ENCODE peak calls at places on chromosomes 7 and 10, in nine cellular contexts. Q is cardiac muscle cell, D is tibial artery, V is mammary epithelial cell, N is omental fat pad, R is GM20000, U is coronary artery, A is spleen, F is sigmoid colon. O is an unnamed sample.

GRCh38 chr7:155533120-155533826 is 13.1 kb downstream of the CNPY1 start:
- DNase-seq in Q (peak), D (no peak), V (no peak), N (peak), R (no peak), U (no peak), A (peak), F (peak), O (no peak)

GRCh38 chr7:46847126-46847525 is 734.8 kb downstream of the TNS3 start:
- DNase-seq in Q (no peak), D (no peak), V (no peak), N (no peak), R (no peak), U (no peak), A (no peak), F (no peak), O (no peak)

GRCh38 chr10:68348265-68348741 is 15.6 kb upstream of the PBLD start:
- DNase-seq in Q (peak), D (no peak), V (peak), N (no peak), R (peak), U (no peak), A (no peak), F (no peak), O (peak)

GRCh38 chr7:4048336-4048735 is 633.8 kb upstream of the FOXK1 start:
- DNase-seq in Q (no peak), D (no peak), V (no peak), N (no peak), R (no peak), U (no peak), A (no peak), F (no peak), O (no peak)

GRCh38 chr10:70807566-70807965 is 8.2 kb upstream of the SGPL1 start:
- DNase-seq in Q (no peak), D (no peak), V (peak), N (no peak), R (no peak), U (no peak), A (no peak), F (no peak), O (no peak)

GRCh38 chr10:132302911-132303310 is 4.8 kb downstream of the STK32C start:
- DNase-seq in Q (no peak), D (no peak), V (no peak), N (no peak), R (no peak), U (peak), A (no peak), F (peak), O (no peak)

GRCh38 chr7:131537581-131537980 is 18.8 kb downstream of the PODXL start:
- DNase-seq in Q (no peak), D (no peak), V (no peak), N (no peak), R (no peak), U (no peak), A (no peak), F (no peak), O (no peak)

GRCh38 chr10:119531067-119531466 is 11.5 kb downstream of the RGS10 start:
- DNase-seq in Q (no peak), D (no peak), V (no peak), N (no peak), R (no peak), U (no peak), A (no peak), F (peak), O (no peak)

GRCh38 chr10:112953760-112954159 is 3.7 kb downstream of the TCF7L2 start:
- DNase-seq in Q (peak), D (no peak), V (no peak), N (no peak), R (no peak), U (no peak), A (no peak), F (no peak), O (no peak)

GRCh38 chr7:92835140-92835850 is 1.1 kb downstream of the CDK6 start:
- DNase-seq in Q (peak), D (peak), V (peak), N (peak), R (peak), U (peak), A (peak), F (peak), O (peak)

GRCh38 chr10:52539463-52539862 is 225.4 kb downstream of the DKK1 start:
- DNase-seq in Q (peak), D (no peak), V (peak), N (no peak), R (no peak), U (no peak), A (no peak), F (no peak), O (no peak)

GRCh38 chr7:130486963-130487324 is 4.9 kb upstream of the MEST start:
- DNase-seq in Q (no peak), D (no peak), V (no peak), N (no peak), R (no peak), U (no peak), A (no peak), F (no peak), O (no peak)

GRCh38 chr7:150685219-150686029 is at the start of gene GIMAP2:
- DNase-seq in Q (peak), D (no peak), V (peak), N (no peak), R (peak), U (no peak), A (no peak), F (no peak), O (no peak)

GRCh38 chr10:60798031-60798430 is 19.8 kb downstream of the CDK1 start:
- DNase-seq in Q (no peak), D (no peak), V (peak), N (no peak), R (no peak), U (no peak), A (no peak), F (no peak), O (no peak)

GRCh38 chr7:148540041-148540738 is 50.4 kb upstream of the C7orf33 start:
- DNase-seq in Q (peak), D (peak), V (peak), N (no peak), R (no peak), U (peak), A (no peak), F (peak), O (no peak)

GRCh38 chr10:5948999-5949759 is 28.2 kb downstream of the IL15RA start:
- DNase-seq in Q (peak), D (peak), V (peak), N (no peak), R (peak), U (no peak), A (no peak), F (peak), O (no peak)

GRCh38 chr7:11775401-11775800 is 56.6 kb downstream of the THSD7A start:
- DNase-seq in Q (no peak), D (no peak), V (no peak), N (no peak), R (no peak), U (no peak), A (no peak), F (no peak), O (no peak)

GRCh38 chr10:76026931-76027330 is 595.5 kb downstream of the LRMDA start:
- DNase-seq in Q (no peak), D (no peak), V (no peak), N (no peak), R (no peak), U (no peak), A (no peak), F (no peak), O (no peak)

GRCh38 chr10:132243141-132243540 is 56.4 kb downstream of the DPYSL4 start:
- DNase-seq in Q (no peak), D (no peak), V (no peak), N (no peak), R (no peak), U (no peak), A (no peak), F (no peak), O (no peak)

GRCh38 chr10:85105614-85106013 is 777.2 kb downstream of the CCSER2 start:
- DNase-seq in Q (no peak), D (no peak), V (no peak), N (no peak), R (no peak), U (no peak), A (no peak), F (no peak), O (no peak)

GRCh38 chr10:7377614-7378248 is 33.1 kb downstream of the SFMBT2 start:
- DNase-seq in Q (no peak), D (no peak), V (no peak), N (no peak), R (no peak), U (no peak), A (no peak), F (no peak), O (no peak)

GRCh38 chr7:70383369-70383768 is 748.6 kb upstream of the GALNT17 start:
- DNase-seq in Q (no peak), D (no peak), V (no peak), N (no peak), R (no peak), U (no peak), A (no peak), F (no peak), O (no peak)

GRCh38 chr7:120993011-120993574 is 4.6 kb downstream of the CPED1 start:
- DNase-seq in Q (no peak), D (no peak), V (no peak), N (no peak), R (no peak), U (no peak), A (no peak), F (no peak), O (no peak)

GRCh38 chr10:62636825-62637248 is 167.7 kb upstream of the ADO start:
- DNase-seq in Q (peak), D (no peak), V (no peak), N (no peak), R (no peak), U (no peak), A (no peak), F (no peak), O (no peak)
- TF ChIP-seq CTCF in Q (peak), D (no peak), V (no peak), N (no peak), R (no peak), U (no peak), A (no peak), F (no peak), O (no peak)

GRCh38 chr7:110531186-110531585 is 559.7 kb upstream of the LRRN3 start:
- DNase-seq in Q (no peak), D (no peak), V (peak), N (no peak), R (no peak), U (no peak), A (no peak), F (no peak), O (no peak)

GRCh38 chr7:110539216-110539615 is 551.7 kb upstream of the LRRN3 start:
- DNase-seq in Q (no peak), D (no peak), V (peak), N (no peak), R (no peak), U (no peak), A (no peak), F (no peak), O (no peak)

GRCh38 chr7:110529175-110529574 is 561.8 kb upstream of the LRRN3 start:
- DNase-seq in Q (no peak), D (no peak), V (no peak), N (no peak), R (no peak), U (no peak), A (no peak), F (no peak), O (no peak)

DNA sequence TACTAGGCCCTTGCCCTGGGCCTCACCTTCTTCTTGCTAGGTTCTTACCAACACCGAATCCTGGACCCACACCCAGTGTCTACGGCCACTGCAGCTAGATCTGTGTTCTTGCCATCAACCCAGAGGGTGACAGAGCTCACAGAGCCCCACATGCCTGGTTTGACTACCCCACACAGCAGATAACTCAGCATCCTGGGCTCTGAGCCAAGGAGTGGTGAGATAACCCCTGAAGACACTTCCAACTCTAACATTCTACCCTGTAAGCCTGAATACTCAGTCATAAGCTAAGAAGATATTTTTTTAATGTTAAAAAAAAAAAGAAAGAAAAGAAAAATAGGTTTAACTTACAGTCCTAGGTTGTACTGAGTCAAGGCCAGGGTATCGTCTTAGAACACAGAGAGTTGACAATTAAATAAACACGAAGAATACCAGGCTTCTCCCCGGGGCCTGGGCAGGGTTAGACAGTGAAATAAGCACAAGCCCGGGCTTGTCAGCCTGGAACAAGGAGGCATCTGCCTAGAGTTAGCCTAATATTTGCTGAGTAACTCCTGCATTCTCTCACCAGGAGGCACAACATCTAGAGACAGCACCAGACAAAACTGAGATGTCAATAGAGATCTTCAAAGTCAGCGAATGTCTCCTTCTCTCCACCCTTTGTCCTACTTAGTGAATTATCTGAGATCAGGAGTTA is 556.5 kb upstream of the LRRN3 start:
- DNase-seq in Q (no peak), D (no peak), V (peak), N (no peak), R (no peak), U (no peak), A (no peak), F (no peak), O (no peak)
- TF ChIP-seq CTCF in Q (no peak), D (no peak), V (peak), N (no peak), R (no peak), U (no peak), A (no peak), F (no peak), O (no peak)

DNA sequence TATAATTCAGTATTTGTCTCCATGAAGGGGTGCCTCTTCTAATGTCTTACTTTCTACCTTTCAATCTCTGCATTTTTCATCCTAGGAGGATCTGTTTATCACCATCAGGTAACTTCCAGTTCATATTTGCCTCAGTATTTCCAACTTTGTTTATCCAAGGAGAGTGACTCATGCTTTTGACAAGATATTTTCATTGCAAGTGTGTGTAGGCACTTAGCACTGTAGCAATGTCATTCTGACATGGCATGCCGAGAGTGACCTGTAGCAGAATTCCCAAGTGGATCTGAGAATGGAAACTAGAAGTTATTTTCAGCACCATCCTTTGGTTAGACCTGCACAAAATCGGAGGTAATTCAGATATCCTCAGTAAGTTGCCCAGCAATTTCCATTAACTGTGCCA is 129.9 kb downstream of the INHBA start:
- DNase-seq in Q (peak), D (no peak), V (peak), N (no peak), R (no peak), U (no peak), A (no peak), F (no peak), O (no peak)
- TF ChIP-seq CTCF in Q (no peak), D (no peak), V (no peak), N (no peak), R (no peak), U (no peak), A (no peak), F (no peak), O (no peak)

GRCh38 chr10:110609592-110609991 is 34.5 kb upstream of the RBM20 start:
- DNase-seq in Q (no peak), D (no peak), V (no peak), N (no peak), R (no peak), U (no peak), A (no peak), F (peak), O (no peak)
- TF ChIP-seq CTCF in Q (no peak), D (no peak), V (peak), N (no peak), R (no peak), U (no peak), A (no peak), F (no peak), O (no peak)

GRCh38 chr7:30665043-30665442 is 17.2 kb downstream of the CRHR2 start:
- DNase-seq in Q (no peak), D (no peak), V (no peak), N (no peak), R (no peak), U (no peak), A (no peak), F (no peak), O (no peak)

GRCh38 chr7:30663414-30663813 is 18.8 kb downstream of the CRHR2 start:
- DNase-seq in Q (no peak), D (no peak), V (no peak), N (no peak), R (no peak), U (no peak), A (peak), F (no peak), O (no peak)

GRCh38 chr7:30667172-30667571 is 15.1 kb downstream of the CRHR2 start:
- DNase-seq in Q (no peak), D (no peak), V (no peak), N (no peak), R (no peak), U (no peak), A (no peak), F (no peak), O (no peak)

GRCh38 chr7:30664184-30664885 is 17.9 kb downstream of the CRHR2 start:
- DNase-seq in Q (no peak), D (no peak), V (no peak), N (no peak), R (no peak), U (no peak), A (peak), F (no peak), O (no peak)

GRCh38 chr7:30665449-30665848 is 16.8 kb downstream of the CRHR2 start:
- DNase-seq in Q (no peak), D (no peak), V (no peak), N (no peak), R (no peak), U (no peak), A (peak), F (no peak), O (no peak)
- TF ChIP-seq CTCF in Q (no peak), D (no peak), V (no peak), N (no peak), R (no peak), U (no peak), A (no peak), F (no peak), O (no peak)

DNA sequence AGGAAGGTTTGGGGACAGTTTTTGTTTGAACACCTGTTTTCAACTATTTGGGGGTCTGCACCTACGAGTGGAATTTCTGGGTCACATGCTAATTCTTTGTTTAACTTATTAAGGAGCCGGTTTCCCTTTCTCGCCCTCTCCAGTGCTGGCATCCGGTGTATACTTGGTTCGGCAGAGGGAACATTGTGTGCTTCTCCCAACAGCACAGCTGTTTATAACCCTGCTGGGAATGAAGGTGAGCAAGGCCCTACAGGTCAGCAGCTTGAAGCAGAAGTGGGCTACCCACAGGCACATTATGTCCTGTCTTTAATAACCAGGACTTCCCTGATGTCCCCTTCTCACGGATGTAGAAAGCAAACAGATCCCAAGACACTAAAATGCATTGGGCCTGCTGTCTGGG is 87.5 kb upstream of the PDCD4 start:
- DNase-seq in Q (no peak), D (no peak), V (no peak), N (no peak), R (no peak), U (no peak), A (no peak), F (peak), O (no peak)
- TF ChIP-seq CTCF in Q (no peak), D (no peak), V (no peak), N (no peak), R (no peak), U (no peak), A (no peak), F (no peak), O (no peak)

GRCh38 chr10:93746844-93747284 is 10.9 kb upstream of the LGI1 start:
- DNase-seq in Q (peak), D (peak), V (peak), N (no peak), R (peak), U (no peak), A (no peak), F (no peak), O (peak)
- TF ChIP-seq CTCF in Q (no peak), D (no peak), V (peak), N (no peak), R (peak), U (no peak), A (no peak), F (no peak), O (peak)

DNA sequence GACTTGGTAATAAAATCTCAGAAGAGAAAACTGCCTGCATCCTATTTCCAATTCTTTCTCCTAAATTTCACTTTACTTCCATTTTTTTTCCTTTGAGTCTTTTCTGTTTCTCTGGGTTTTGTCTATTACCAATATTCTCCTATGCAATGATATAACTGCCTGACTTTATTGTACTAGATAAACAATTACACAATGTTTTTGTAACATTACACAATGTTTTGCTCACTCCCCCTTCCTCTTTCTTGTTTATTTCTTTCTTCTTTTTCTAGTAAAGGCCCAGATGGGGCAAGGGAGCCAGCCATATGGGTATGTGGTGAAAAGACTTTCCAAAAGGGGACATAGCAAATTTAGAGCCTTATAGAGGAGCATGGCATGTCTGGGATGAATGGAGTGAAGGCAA is 278.7 kb upstream of the PHYHIPL start:
- DNase-seq in Q (peak), D (no peak), V (no peak), N (no peak), R (no peak), U (no peak), A (no peak), F (no peak), O (no peak)
- TF ChIP-seq CTCF in Q (no peak), D (no peak), V (no peak), N (no peak), R (no peak), U (no peak), A (no peak), F (no peak), O (no peak)

DNA sequence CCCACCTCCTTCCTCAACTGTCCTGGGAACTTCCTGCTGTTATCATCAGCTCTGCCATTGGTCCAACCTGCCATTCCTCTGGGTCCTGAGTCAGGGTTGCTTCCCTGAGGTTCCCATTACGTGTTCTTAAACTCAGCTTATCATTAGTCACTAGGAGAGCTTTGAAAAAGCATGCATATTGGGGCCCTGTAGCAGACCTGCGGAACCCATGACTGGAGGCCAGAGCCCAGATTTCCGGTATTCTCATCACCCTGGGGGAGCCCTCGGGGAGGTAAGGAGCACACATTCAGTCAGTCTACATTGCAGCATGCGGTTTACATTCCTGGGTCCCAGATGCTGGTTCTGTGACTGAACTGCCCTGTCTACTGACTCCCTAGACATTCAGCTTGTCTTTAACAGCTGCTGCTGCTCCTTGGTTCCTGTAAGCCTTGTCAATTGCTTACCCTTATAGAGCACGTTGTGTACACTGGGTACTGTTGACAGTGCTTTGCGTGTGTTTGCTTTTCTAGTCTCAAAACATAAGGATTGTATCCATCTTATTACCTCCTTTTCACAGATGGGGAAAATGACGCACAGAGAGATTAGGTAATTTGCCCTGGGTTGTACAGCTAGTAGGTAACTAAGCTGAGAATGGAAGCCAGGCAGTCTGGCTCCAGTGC is 12.8 kb downstream of the CDHR3 start:
- DNase-seq in Q (peak), D (no peak), V (peak), N (no peak), R (no peak), U (no peak), A (no peak), F (no peak), O (no peak)
- TF ChIP-seq CTCF in Q (no peak), D (no peak), V (no peak), N (no peak), R (no peak), U (no peak), A (no peak), F (no peak), O (no peak)